ENCODE peak calls at places on chromosomes 3 and 15, in seven cellular contexts. V is psoas muscle, G is fibroblast of lung, J is lower lobe of right lung, C is K562, U is Caco-2, Y is heart right ventricle. Z is an unnamed sample. For H3K9me3 and H3K36me3, the result is how much of the 10 kb centered on the place peaks cover.

GRCh38 chr3:66236281-66236680 is 15.5 kb downstream of the SLC25A26 start:
- DNase-seq in V (no peak), G (no peak), J (no peak), C (peak), U (no peak), Y (no peak), Z (no peak)

GRCh38 chr3:50563867-50564266 is 3.7 kb downstream of the C3orf18 start:
- DNase-seq in V (no peak), G (no peak), J (no peak), C (no peak), U (no peak), Y (no peak), Z (no peak)

GRCh38 chr3:134516905-134517304 is 31.0 kb downstream of the CEP63 start:
- DNase-seq in V (no peak), G (peak), J (no peak), C (no peak), U (no peak), Y (no peak), Z (no peak)

GRCh38 chr15:40091861-40092415 is 16.7 kb downstream of the BMF start:
- DNase-seq in V (no peak), G (no peak), J (no peak), C (no peak), U (no peak), Y (no peak), Z (no peak)

GRCh38 chr3:139111392-139112229 is 66.9 kb upstream of the PRR23C start:
- DNase-seq in V (peak), G (peak), J (peak), C (peak), U (peak), Y (peak), Z (peak)

GRCh38 chr15:63971427-63971805 is 74.9 kb downstream of the DAPK2 start:
- DNase-seq in V (no peak), G (no peak), J (no peak), C (peak), U (no peak), Y (no peak), Z (no peak)

GRCh38 chr3:50448752-50449539 is 54.5 kb downstream of the CACNA2D2 start:
- DNase-seq in V (no peak), G (no peak), J (no peak), C (no peak), U (no peak), Y (no peak), Z (no peak)

GRCh38 chr15:27820232-27820631 is 278.9 kb downstream of the OCA2 start:
- DNase-seq in V (no peak), G (peak), J (no peak), C (peak), U (no peak), Y (no peak), Z (no peak)

GRCh38 chr3:195077611-195078540 is 193.1 kb downstream of the XXYLT1 start:
- DNase-seq in V (no peak), G (no peak), J (peak), C (no peak), U (no peak), Y (no peak), Z (no peak)

GRCh38 chr3:42351221-42351620 is 59.2 kb downstream of the LYZL4 start:
- DNase-seq in V (no peak), G (no peak), J (no peak), C (no peak), U (no peak), Y (no peak), Z (no peak)

GRCh38 chr3:10344147-10344943 is 23.4 kb upstream of the SEC13 start:
- DNase-seq in V (no peak), G (peak), J (no peak), C (peak), U (peak), Y (peak), Z (peak)

GRCh38 chr15:89864958-89865739 is 28.6 kb downstream of the AP3S2 start:
- DNase-seq in V (no peak), G (no peak), J (no peak), C (no peak), U (no peak), Y (no peak), Z (no peak)

GRCh38 chr3:177553012-177553411 is 355.7 kb upstream of the TBL1XR1 start:
- DNase-seq in V (no peak), G (no peak), J (no peak), C (no peak), U (no peak), Y (no peak), Z (no peak)

GRCh38 chr3:10518506-10519150 is 13.2 kb upstream of the ATP2B2 start:
- DNase-seq in V (peak), G (peak), J (no peak), C (no peak), U (peak), Y (peak), Z (peak)

DNA sequence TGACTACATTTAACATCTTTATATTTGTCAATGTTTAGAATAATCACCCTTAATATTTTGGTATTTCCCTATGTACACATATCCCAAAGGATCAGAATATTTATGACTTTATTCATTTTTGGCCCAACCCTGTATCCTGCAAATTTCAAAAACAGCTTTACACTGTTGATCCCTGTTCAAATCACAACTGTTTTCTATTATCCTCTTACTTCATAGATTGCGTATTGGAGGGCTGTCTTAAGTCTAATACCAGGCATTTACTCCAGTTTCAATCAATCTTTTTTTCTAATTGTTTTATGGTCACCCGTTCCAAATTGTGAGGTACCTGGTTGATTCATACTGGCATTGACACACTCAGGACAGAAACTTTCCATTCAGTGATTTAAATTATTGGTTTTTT is 107.9 kb downstream of the RPL22L1 start:
- DNase-seq in V (no peak), G (no peak), J (no peak), C (no peak), U (no peak), Y (no peak), Z (no peak)
- H3K9me3 ChIP-seq in V (under half), G (under half), J (under half), C (under half), U (under half), Y (under half), Z (under half)

GRCh38 chr15:25858952-25859760 is 4.0 kb downstream of the ATP10A start:
- DNase-seq in V (no peak), G (no peak), J (no peak), C (no peak), U (no peak), Y (no peak), Z (no peak)
- H3K36me3 ChIP-seq in V (under half), G (under half), J (under half), C (under half), U (under half), Y (under half), Z (under half)

GRCh38 chr3:159413319-159413718 is 575.3 kb upstream of the IL12A start:
- DNase-seq in V (no peak), G (no peak), J (no peak), C (no peak), U (no peak), Y (no peak), Z (no peak)
- H3K9me3 ChIP-seq in V (under half), G (under half), J (under half), C (under half), U (under half), Y (under half), Z (under half)

GRCh38 chr3:129291487-129291886 is 12.8 kb downstream of the HMCES start:
- DNase-seq in V (no peak), G (peak), J (no peak), C (no peak), U (no peak), Y (no peak), Z (no peak)
- H3K36me3 ChIP-seq in V (half or more), G (under half), J (half or more), C (under half), U (under half), Y (under half), Z (under half)

GRCh38 chr15:95105229-95105628 is 873.9 kb downstream of the MCTP2 start:
- DNase-seq in V (no peak), G (peak), J (no peak), C (no peak), U (no peak), Y (no peak), Z (no peak)
- H3K9me3 ChIP-seq in V (under half), G (under half), J (under half), C (under half), U (under half), Y (under half), Z (under half)

DNA sequence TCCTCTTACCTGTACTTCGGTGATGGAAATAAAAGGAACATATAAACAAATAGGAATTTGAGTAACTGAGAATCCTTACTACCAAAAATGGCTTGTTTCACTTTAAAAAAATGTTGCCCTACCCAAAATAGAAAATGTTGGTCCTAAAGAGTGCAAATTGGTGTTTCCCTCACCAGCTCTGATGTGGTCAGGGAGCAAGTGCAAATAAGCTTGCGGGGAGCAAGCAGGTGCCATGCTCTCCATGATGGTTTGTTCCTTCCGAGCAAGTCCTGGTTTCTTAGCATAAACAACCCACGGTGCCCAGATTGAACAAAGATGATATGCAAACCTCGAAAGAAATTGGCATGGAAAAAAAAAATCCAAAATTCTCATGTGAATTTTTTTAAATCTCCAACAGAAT is 68.8 kb downstream of the PGPEP1L start:
- DNase-seq in V (no peak), G (no peak), J (no peak), C (no peak), U (no peak), Y (no peak), Z (no peak)
- H3K36me3 ChIP-seq in V (half or more), G (under half), J (half or more), C (under half), U (under half), Y (under half), Z (half or more)

GRCh38 chr3:147407495-147408179 is 1.3 kb upstream of the ZIC4 start:
- DNase-seq in V (no peak), G (no peak), J (no peak), C (no peak), U (no peak), Y (no peak), Z (no peak)
- H3K9me3 ChIP-seq in V (under half), G (under half), J (under half), C (under half), U (under half), Y (under half), Z (under half)